ENCODE peak calls at places on chromosomes 7 and 10, in four cellular contexts. L is AG09319, M is neural progenitor cell, H is HFFc6. V is an unnamed sample.

GRCh38 chr10:124168991-124169826 is 75.8 kb upstream of the CHST15 start:
- DNase-seq in M (no peak), L (no peak), H (no peak), V (no peak)

GRCh38 chr10:103663802-103664201 is 170.3 kb downstream of the NEURL1 start:
- DNase-seq in L (no peak), H (no peak), M (no peak), V (no peak)

GRCh38 chr10:114289096-114289436 is 50.0 kb downstream of the VWA2 start:
- DNase-seq in M (no peak), H (no peak), L (no peak), V (peak)

GRCh38 chr7:158491094-158491493 is 96.5 kb downstream of the PTPRN2 start:
- DNase-seq in M (no peak), H (no peak), L (no peak), V (no peak)

GRCh38 chr7:115230882-115231508 is 309.1 kb downstream of the MDFIC start:
- DNase-seq in L (peak), M (no peak), H (peak), V (no peak)

GRCh38 chr7:129315916-129316315 is 91.1 kb downstream of the AHCYL2 start:
- DNase-seq in M (no peak), H (no peak), L (no peak), V (no peak)

GRCh38 chr7:128425851-128426250 is 16.1 kb upstream of the IMPDH1 start:
- DNase-seq in L (no peak), H (peak), M (peak), V (no peak)

GRCh38 chr7:44277851-44278250 is 47.5 kb downstream of the CAMK2B start:
- DNase-seq in L (no peak), H (no peak), M (no peak), V (peak)

GRCh38 chr7:98958968-98959367 is 80.6 kb downstream of the TRRAP start:
- DNase-seq in M (no peak), L (no peak), H (no peak), V (no peak)

GRCh38 chr7:132298782-132299181 is 277.5 kb downstream of the PLXNA4 start:
- DNase-seq in H (peak), L (no peak), M (no peak), V (no peak)

GRCh38 chr10:68828833-68829232 is 1.5 kb downstream of the STOX1 start:
- DNase-seq in H (no peak), L (no peak), M (no peak), V (no peak)

GRCh38 chr10:68829494-68829893 is 2.2 kb downstream of the STOX1 start:
- DNase-seq in M (no peak), L (no peak), H (no peak), V (no peak)

GRCh38 chr10:68831961-68832455 is 4.7 kb downstream of the STOX1 start:
- DNase-seq in L (no peak), H (no peak), M (peak), V (no peak)

GRCh38 chr10:68829952-68830351 is 2.6 kb downstream of the STOX1 start:
- DNase-seq in L (no peak), M (no peak), H (no peak), V (no peak)

GRCh38 chr10:68826764-68827591 is at the start of gene STOX1:
- DNase-seq in M (peak), H (no peak), L (no peak), V (no peak)
- TF ChIP-seq CTCF in M (no peak), H (no peak), L (no peak), V (peak)

GRCh38 chr7:139828880-139829653 is at the start of gene TBXAS1:
- DNase-seq in M (no peak), H (no peak), L (no peak), V (no peak)

GRCh38 chr7:139830292-139830691 is 1.2 kb downstream of the TBXAS1 start:
- DNase-seq in H (no peak), L (no peak), M (no peak), V (no peak)

GRCh38 chr7:139828446-139828845 is 618 bp upstream of the TBXAS1 start:
- DNase-seq in H (no peak), L (no peak), M (no peak), V (no peak)

GRCh38 chr7:139829654-139830130 is 628 bp downstream of the TBXAS1 start:
- DNase-seq in M (no peak), H (no peak), L (no peak), V (no peak)

GRCh38 chr7:139830779-139831498 is 1.9 kb downstream of the TBXAS1 start:
- DNase-seq in M (no peak), L (no peak), H (no peak), V (no peak)
- TF ChIP-seq CTCF in M (no peak), L (no peak), H (no peak), V (no peak)

DNA sequence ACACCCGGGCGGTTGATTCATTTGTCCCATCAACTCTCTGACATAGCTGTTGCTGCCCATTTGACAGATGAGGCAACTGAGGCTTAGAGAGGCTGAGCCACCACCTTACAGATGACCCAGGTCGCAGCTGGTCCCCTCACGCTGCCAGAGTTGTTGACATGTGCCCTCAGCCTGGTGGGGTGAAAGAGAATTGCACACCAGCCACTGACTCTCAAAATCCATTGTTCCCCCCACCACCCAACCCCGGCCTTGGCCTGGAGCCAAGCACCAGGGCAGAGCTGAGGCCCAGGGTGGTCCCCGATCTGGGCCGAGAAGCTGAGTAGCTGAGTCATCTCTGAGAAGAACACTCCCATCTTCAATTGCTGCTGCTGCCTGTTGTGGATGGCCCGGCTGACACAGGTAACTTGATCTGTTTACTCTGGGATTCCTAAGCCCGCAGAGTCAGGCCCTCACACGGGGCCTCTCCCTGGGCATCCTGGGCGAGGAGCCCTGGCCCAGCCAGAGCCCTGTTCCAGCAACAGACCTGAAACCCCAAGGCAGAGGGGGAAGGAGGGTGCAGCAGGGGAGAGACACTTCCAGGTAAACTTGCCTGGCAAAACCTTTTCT is 27.5 kb downstream of the PVRIG start:
- DNase-seq in M (peak), H (peak), L (peak), V (no peak)
- TF ChIP-seq CTCF in M (peak), H (peak), L (no peak), V (peak)

GRCh38 chr7:92527300-92528187 is 776 bp downstream of the PEX1 start:
- DNase-seq in M (peak), L (no peak), H (peak), V (no peak)
- TF ChIP-seq CTCF in M (peak), L (no peak), H (peak), V (peak)

DNA sequence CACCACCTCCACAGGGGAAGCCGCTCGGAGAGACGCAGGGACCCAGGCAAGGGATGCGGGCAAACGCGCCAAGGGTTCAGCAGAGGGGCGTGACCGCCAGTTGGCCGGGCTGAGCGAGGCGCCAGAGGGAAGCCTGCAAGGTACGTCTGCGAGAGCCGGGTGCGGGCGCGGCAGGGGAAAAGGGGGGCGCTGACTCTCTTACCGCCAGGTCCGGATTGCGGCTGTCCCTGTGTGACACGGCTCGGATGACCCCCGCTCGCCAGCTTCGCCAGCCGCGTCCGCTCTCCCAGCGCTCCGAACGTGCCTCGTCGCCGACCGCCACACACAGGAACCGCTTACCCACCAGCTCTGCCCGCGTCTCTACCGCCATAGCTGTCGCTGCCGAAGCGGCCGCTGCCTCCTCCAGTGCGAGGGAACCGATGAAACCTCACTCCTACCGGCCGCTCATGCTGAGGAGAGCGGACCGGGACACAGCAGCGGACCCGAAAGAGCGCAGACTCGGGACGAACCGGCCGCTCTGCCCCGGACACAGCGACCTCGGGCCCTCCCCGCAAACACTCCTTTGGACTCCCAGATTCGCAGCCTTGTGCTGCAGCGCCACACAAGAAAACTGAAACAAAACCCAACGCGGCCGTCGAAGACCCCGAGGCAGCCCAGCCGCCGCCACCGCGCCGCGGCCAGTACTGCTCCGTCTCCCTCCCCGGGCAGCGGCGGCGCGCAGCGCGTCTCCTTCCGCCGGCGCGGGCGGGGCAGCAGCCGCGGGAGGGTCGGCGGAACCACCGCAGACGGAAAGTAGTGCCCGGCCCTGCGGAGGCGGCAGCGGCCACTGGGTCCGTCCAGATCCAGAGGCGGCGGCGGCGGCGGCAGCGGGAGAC is at the start of gene JMJD1C:
- DNase-seq in H (peak), L (peak), M (peak), V (peak)
- TF ChIP-seq CTCF in H (peak), L (no peak), M (no peak), V (peak)

DNA sequence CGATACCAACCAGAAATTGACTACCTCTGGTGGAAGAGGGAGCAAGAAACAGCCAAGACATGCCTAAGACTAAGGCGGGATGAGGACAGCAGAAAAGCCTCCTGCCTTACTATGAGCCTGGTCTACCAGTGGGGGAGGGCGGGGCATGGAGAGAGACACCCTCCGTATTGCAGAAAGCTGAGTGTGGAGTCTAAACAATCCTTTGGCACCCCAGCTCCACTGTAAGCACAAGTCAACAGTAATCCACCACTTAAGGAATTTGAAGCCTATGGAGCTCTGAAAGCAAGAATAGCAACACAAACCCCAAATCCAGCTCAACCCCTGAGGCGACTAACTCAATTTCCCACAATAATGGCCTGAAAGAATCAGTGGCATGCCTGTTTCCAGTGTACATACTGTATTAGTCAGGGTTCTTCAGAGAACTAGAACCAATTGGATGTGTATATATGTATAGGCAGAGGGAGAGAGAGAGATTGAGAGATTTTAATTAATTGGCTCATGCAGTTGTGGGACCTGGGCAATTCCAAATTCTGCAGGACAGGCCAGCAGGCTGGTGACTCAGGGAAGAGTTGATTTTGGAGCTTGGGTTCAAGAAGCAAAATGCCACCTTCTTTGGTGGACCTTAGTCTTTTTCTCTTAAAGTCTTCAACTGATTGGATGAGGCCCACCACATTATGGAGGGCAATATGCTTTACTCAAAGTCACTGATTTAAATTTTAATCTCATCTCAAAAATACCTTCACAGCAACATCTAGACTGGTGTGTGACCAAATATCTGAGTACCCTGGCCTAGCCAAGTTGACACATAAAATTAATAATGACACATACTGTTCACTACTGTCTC is 13.5 kb downstream of the PPIF start:
- DNase-seq in M (no peak), L (no peak), H (no peak), V (peak)
- TF ChIP-seq CTCF in M (no peak), L (no peak), H (no peak), V (no peak)

GRCh38 chr7:53015463-53015862 is 20.0 kb upstream of the POM121L12 start:
- DNase-seq in M (no peak), L (no peak), H (no peak), V (no peak)
- TF ChIP-seq CTCF in M (no peak), L (no peak), H (no peak), V (no peak)

GRCh38 chr7:114148779-114149178 is 230.0 kb upstream of the PPP1R3A start:
- DNase-seq in H (no peak), L (no peak), M (no peak), V (no peak)

GRCh38 chr7:114153700-114154099 is 234.9 kb upstream of the PPP1R3A start:
- DNase-seq in H (no peak), M (no peak), L (no peak), V (no peak)

GRCh38 chr7:114152314-114152938 is 233.6 kb upstream of the PPP1R3A start:
- DNase-seq in M (no peak), H (no peak), L (no peak), V (no peak)

GRCh38 chr7:114150704-114151103 is 231.9 kb upstream of the PPP1R3A start:
- DNase-seq in H (no peak), M (no peak), L (no peak), V (no peak)

DNA sequence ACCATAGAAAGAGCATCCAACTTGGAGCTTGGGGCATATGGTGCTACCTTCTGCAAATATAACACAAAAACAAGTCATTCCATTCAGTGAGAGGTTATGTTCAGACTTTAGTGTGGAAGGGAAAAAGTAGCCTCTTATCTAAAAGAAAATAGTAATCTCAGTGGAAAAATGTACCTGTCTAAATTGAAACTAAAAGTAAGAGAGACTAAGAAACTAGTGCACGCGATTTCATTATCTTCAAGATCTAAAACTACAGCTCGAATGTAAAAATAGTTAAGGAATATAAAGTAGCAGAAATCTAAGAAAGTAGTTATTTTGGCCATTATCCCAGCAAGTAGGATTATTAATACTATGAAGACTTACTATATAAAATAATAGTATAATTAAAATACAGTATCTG is 233.0 kb upstream of the PPP1R3A start:
- DNase-seq in L (no peak), M (no peak), H (no peak), V (no peak)
- TF ChIP-seq CTCF in L (no peak), M (no peak), H (no peak), V (no peak)

V was measured in chondrocyte.